ENCODE peak calls at places on chromosomes 12 and 14, in ten cellular contexts. K, V, I, J, F, A, E, G, H and S are unnamed samples.

GRCh38 chr14:23079716-23080115 is 15.2 kb downstream of the ACIN1 start:
- DNase-seq in H (no peak), I (no peak), F (no peak), V (no peak), J (no peak), A (no peak), E (no peak), G (no peak), K (no peak), S (no peak)

GRCh38 chr12:121184425-121184824 is 25.5 kb upstream of the P2RX4 start:
- DNase-seq in I (no peak), V (no peak), A (no peak), G (no peak), H (no peak), F (no peak), K (no peak), J (no peak), E (no peak), S (no peak)

GRCh38 chr12:16955083-16955657 is 349.2 kb upstream of the LMO3 start:
- DNase-seq in F (no peak), E (no peak), V (no peak), I (peak; percentile 62), H (no peak), J (no peak), K (no peak), G (no peak), A (no peak), S (no peak)

GRCh38 chr14:68665792-68666195 is 127.1 kb downstream of the ZFP36L1 start:
- DNase-seq in E (peak; percentile 17), F (no peak), I (no peak), G (no peak), K (peak; percentile 22), J (no peak), V (no peak), H (no peak), A (no peak), S (peak; percentile 14)

GRCh38 chr12:64506955-64507354 is 55.0 kb downstream of the TBK1 start:
- DNase-seq in K (no peak), F (no peak), J (no peak), A (no peak), E (no peak), H (no peak), G (no peak), V (no peak), I (no peak), S (no peak)

GRCh38 chr14:69404478-69404877 is 6.0 kb downstream of the SLC39A9 start:
- DNase-seq in I (no peak), A (no peak), F (no peak), V (no peak), J (no peak), H (no peak), G (no peak), K (no peak), E (no peak), S (no peak)

GRCh38 chr12:18068355-18068754 is 21.6 kb downstream of the RERGL start:
- DNase-seq in E (no peak), K (no peak), H (no peak), V (no peak), I (no peak), G (no peak), F (no peak), J (no peak), A (no peak), S (no peak)

GRCh38 chr12:124190301-124191023 is 104.4 kb upstream of the RFLNA start:
- DNase-seq in J (no peak), I (no peak), H (no peak), K (no peak), A (no peak), F (no peak), G (no peak), V (no peak), E (no peak), S (no peak)

GRCh38 chr12:116187158-116187511 is 90.4 kb downstream of the MED13L start:
- DNase-seq in E (no peak), F (no peak), V (no peak), I (no peak), A (no peak), J (no peak), H (no peak), G (no peak), K (no peak), S (no peak)

GRCh38 chr12:10212623-10213131 is at the start of gene GABARAPL1:
- DNase-seq in K (peak; percentile 93), G (no peak), H (peak; percentile 85), A (peak; percentile 88), V (peak; percentile 85), I (peak; percentile 84), E (peak; percentile 89), J (peak; percentile 90), F (peak; percentile 87), S (peak; percentile 94)

GRCh38 chr12:39006286-39006685 is 100.9 kb upstream of the CPNE8 start:
- DNase-seq in G (no peak), V (no peak), K (no peak), H (no peak), I (no peak), F (no peak), E (no peak), J (no peak), A (no peak), S (no peak)

GRCh38 chr12:95789126-95790024 is 1.2 kb downstream of the NTN4 start:
- DNase-seq in G (no peak), F (peak; percentile 66), A (peak; percentile 57), V (no peak), I (peak; percentile 72), J (peak; percentile 39), H (peak; percentile 17), K (peak; percentile 55), E (no peak), S (peak; percentile 67)

GRCh38 chr14:103871596-103872480 is 24.5 kb upstream of the PPP1R13B start:
- DNase-seq in F (peak; percentile 90), I (no peak), A (peak; percentile 89), V (no peak), G (peak; percentile 12), H (peak; percentile 89), E (no peak), K (peak; percentile 93), J (peak; percentile 80), S (no peak)

GRCh38 chr14:32666310-32666709 is 272.4 kb upstream of the NPAS3 start:
- DNase-seq in I (no peak), J (no peak), H (no peak), K (no peak), V (no peak), E (no peak), A (no peak), G (no peak), F (no peak), S (no peak)

GRCh38 chr14:31122921-31123320 is 84.7 kb downstream of the HECTD1 start:
- DNase-seq in H (no peak), I (no peak), K (no peak), G (no peak), F (no peak), A (no peak), E (no peak), J (no peak), V (no peak), S (no peak)

GRCh38 chr14:75990297-75990696 is 4.7 kb downstream of the IFT43 start:
- DNase-seq in A (no peak), I (no peak), G (no peak), V (no peak), K (no peak), E (no peak), F (no peak), J (no peak), H (no peak), S (no peak)

GRCh38 chr14:102516531-102517411 is 7.2 kb upstream of the ANKRD9 start:
- DNase-seq in H (peak; percentile 76), F (peak; percentile 40), I (peak; percentile 58), V (no peak), A (peak; percentile 84), K (peak; percentile 70), J (no peak), G (no peak), E (no peak), S (peak; percentile 81)

GRCh38 chr14:105968291-105968690 is 441.9 kb downstream of the TMEM121 start:
- DNase-seq in G (no peak), A (no peak), V (no peak), H (no peak), E (no peak), K (no peak), I (no peak), J (no peak), F (no peak), S (no peak)
- H3K9me3 ChIP-seq in G (no peaks in the 10 kb centered on the region), A (no peaks in the 10 kb centered on the region), V (no peaks in the 10 kb centered on the region), H (no peaks in the 10 kb centered on the region), E (no peaks in the 10 kb centered on the region), K (no peaks in the 10 kb centered on the region), I (no peaks in the 10 kb centered on the region), J (no peaks in the 10 kb centered on the region), F (no peaks in the 10 kb centered on the region), S (no peaks in the 10 kb centered on the region)

GRCh38 chr12:71439613-71440392 is at the start of gene LGR5:
- DNase-seq in I (peak; percentile 18), J (no peak), A (peak; percentile 64), E (no peak), F (peak; percentile 10), V (no peak), K (no peak), G (no peak), H (peak; percentile 65), S (peak; percentile 53)
- H3K4me3 ChIP-seq in I (peak within 1 kb of the TSS; percentile 39), J (peak within 1 kb of the TSS; percentile 48), A (peak within 1 kb of the TSS; percentile 36), E (peak within 1 kb of the TSS; percentile 12), F (peak within 1 kb of the TSS; percentile 8), V (peak within 1 kb of the TSS; percentile 68), K (peak within 1 kb of the TSS; percentile 12), G (no peak within 1 kb of the TSS), H (peak within 1 kb of the TSS; percentile 39), S (peak within 1 kb of the TSS; percentile 32)

DNA sequence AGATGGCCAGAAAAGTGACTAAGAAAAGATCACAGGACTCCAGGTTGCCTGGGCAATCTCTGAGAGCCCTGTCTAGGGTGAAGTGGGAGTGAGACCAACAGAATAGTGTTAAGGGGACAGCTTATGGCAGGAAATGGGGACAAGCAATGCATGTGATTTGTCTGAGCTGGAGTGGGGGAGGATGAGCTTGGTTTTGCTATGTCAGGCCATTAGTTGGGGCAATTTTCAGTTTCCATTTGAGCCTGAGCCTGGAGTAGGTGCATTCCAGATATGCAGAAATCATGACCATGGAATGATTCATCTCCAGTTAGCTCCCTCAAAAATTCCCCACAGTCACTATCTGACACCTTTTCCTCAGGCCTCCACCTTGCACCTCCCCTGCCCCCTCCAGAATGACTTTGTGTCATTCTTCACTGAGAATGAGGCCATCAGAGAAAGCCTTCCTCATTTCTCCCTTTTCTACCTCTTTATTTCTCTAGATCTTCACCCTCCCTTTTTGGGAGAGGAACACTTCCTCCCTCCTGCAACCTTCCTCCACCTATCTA is 150.9 kb upstream of the PLEKHG7 start:
- DNase-seq in G (peak; percentile 98), A (no peak), J (no peak), H (no peak), V (no peak), I (peak; percentile 55), E (no peak), F (no peak), K (no peak), S (no peak)
- TF ChIP-seq POLR2A in G (peak; percentile 57), A (no peak), J (no peak), H (no peak), V (no peak), I (no peak), E (no peak), F (no peak), K (no peak), S (no peak)

GRCh38 chr14:106585692-106586091 is 1059.3 kb downstream of the TMEM121 start:
- DNase-seq in G (no peak), J (no peak), H (no peak), E (no peak), K (no peak), A (no peak), F (no peak), V (no peak), I (no peak), S (no peak)

GRCh38 chr14:106586098-106586704 is 1059.8 kb downstream of the TMEM121 start:
- DNase-seq in A (no peak), K (no peak), G (no peak), E (no peak), J (no peak), V (peak; percentile 7), F (peak; percentile 20), I (peak; percentile 13), H (peak; percentile 58), S (no peak)
- H3K9me3 ChIP-seq in A (no peaks in the 10 kb centered on the region), K (no peaks in the 10 kb centered on the region), G (no peaks in the 10 kb centered on the region), E (no peaks in the 10 kb centered on the region), J (no peaks in the 10 kb centered on the region), V (no peaks in the 10 kb centered on the region), F (no peaks in the 10 kb centered on the region), I (no peaks in the 10 kb centered on the region), H (no peaks in the 10 kb centered on the region), S (no peaks in the 10 kb centered on the region)